ENCODE peak calls at places on chromosomes 13 and 19, in ten cellular contexts. N is BJ, X is ovary, A is thyroid gland, V is left lung, Y is tibial nerve, M is neural progenitor cell, C is heart right ventricle, D is lung, U is aorta. W is an unnamed sample.

GRCh38 chr19:58440556-58440955 is 603 bp upstream of the ZNF132 start:
- DNase-seq in D (no peak), V (no peak), C (no peak), N (no peak), Y (no peak), X (no peak), U (no peak), M (no peak), A (no peak), W (no peak)

GRCh38 chr19:33463194-33463593 is 58.4 kb downstream of the PEPD start:
- DNase-seq in Y (no peak), V (no peak), D (no peak), N (no peak), M (no peak), X (no peak), C (no peak), A (no peak), U (no peak), W (no peak)

GRCh38 chr19:50479761-50480251 is 3.2 kb upstream of the GARIN5A start:
- DNase-seq in D (no peak), X (no peak), N (no peak), A (no peak), C (no peak), V (peak; percentile 55), U (no peak), M (no peak), Y (no peak), W (no peak)

GRCh38 chr13:74066937-74067336 is 67.3 kb downstream of the KLF12 start:
- DNase-seq in A (no peak), N (no peak), Y (no peak), V (no peak), D (no peak), U (no peak), M (no peak), X (no peak), C (no peak), W (no peak)

GRCh38 chr19:2202366-2202765 is 33.8 kb downstream of the PLEKHJ1 start:
- DNase-seq in Y (no peak), C (no peak), M (no peak), X (no peak), D (no peak), N (no peak), U (no peak), A (no peak), V (no peak), W (no peak)

GRCh38 chr13:55583953-55584593 is 1556.6 kb upstream of the PRR20A start:
- DNase-seq in C (no peak), X (no peak), D (no peak), N (no peak), A (no peak), U (no peak), M (no peak), Y (no peak), V (no peak), W (no peak)

GRCh38 chr13:104281910-104282309 is 1215.7 kb upstream of the SLC10A2 start:
- DNase-seq in Y (no peak), V (no peak), N (no peak), U (no peak), X (no peak), D (no peak), A (no peak), M (no peak), C (no peak), W (no peak)

GRCh38 chr13:92390217-92390616 is 836.4 kb upstream of the GPC6 start:
- DNase-seq in V (no peak), N (no peak), A (no peak), X (no peak), D (no peak), C (no peak), M (no peak), Y (no peak), U (no peak), W (no peak)

GRCh38 chr19:16325671-16326400 is 1.2 kb downstream of the KLF2 start:
- DNase-seq in X (peak; percentile 66), U (peak; percentile 79), A (peak; percentile 40), Y (no peak), D (peak; percentile 57), N (no peak), M (peak; percentile 86), V (peak; percentile 81), C (peak; percentile 55), W (peak; percentile 46)

GRCh38 chr19:16327501-16327900 is 2.9 kb downstream of the KLF2 start:
- DNase-seq in A (no peak), V (no peak), C (no peak), M (no peak), U (no peak), N (no peak), Y (no peak), D (no peak), X (no peak), W (peak; percentile 39)

GRCh38 chr19:16326401-16327130 is 1.9 kb downstream of the KLF2 start:
- DNase-seq in N (no peak), A (no peak), C (no peak), V (peak; percentile 79), Y (no peak), U (no peak), X (peak; percentile 62), M (peak; percentile 49), D (peak; percentile 29), W (peak; percentile 55)

GRCh38 chr19:16327911-16328823 is 3.5 kb downstream of the KLF2 start:
- DNase-seq in D (peak; percentile 89), C (peak; percentile 56), A (peak; percentile 48), X (peak; percentile 89), N (no peak), U (peak; percentile 93), Y (peak; percentile 92), V (peak; percentile 84), M (no peak), W (peak; percentile 75)

DNA sequence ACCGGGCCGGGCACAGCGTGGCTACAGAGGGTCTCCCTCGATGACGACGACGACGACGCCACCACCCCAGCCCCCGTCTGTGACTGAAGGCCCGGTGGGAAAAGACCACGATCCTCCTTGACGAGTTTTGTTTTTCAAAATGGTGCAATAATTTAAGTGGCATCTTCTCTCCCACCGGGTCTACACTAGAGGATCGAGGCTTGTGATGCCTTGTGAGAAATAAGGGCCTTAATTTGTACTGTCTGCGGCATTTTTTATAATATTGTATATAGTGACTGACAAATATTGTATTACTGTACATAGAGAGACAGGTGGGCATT is 2.5 kb downstream of the KLF2 start:
- DNase-seq in C (no peak), D (no peak), U (no peak), M (no peak), V (no peak), Y (no peak), N (no peak), X (no peak), A (no peak), W (no peak)
- H3K4me3 ChIP-seq in C (peak overlapping the region; percentile 89), D (peak overlapping the region; percentile 82), U (peak overlapping the region; percentile 69), M (peak overlapping the region; percentile 41), V (peak overlapping the region; percentile 60), Y (peak overlapping the region; percentile 61), N (no peak overlapping the region), X (peak overlapping the region; percentile 70), A (no peak overlapping the region), W (peak overlapping the region; percentile 53)

GRCh38 chr13:21058361-21058760 is 3.0 kb downstream of the LATS2 start:
- DNase-seq in Y (no peak), X (no peak), M (no peak), N (no peak), A (no peak), C (no peak), V (no peak), U (no peak), D (no peak), W (no peak)
- H3K4me3 ChIP-seq in Y (no peak overlapping the region), X (no peak overlapping the region), M (no peak overlapping the region), N (no peak overlapping the region), A (no peak overlapping the region), C (no peak overlapping the region), V (no peak overlapping the region), U (no peak overlapping the region), D (no peak overlapping the region), W (no peak overlapping the region)

GRCh38 chr19:17606786-17607185 is 51.3 kb downstream of the COLGALT1 start:
- DNase-seq in Y (no peak), V (no peak), D (no peak), C (no peak), A (no peak), M (peak; percentile 39), X (no peak), N (no peak), U (no peak), W (no peak)

GRCh38 chr19:17607936-17608335 is 52.5 kb downstream of the COLGALT1 start:
- DNase-seq in V (no peak), M (no peak), Y (no peak), A (no peak), N (no peak), D (no peak), U (no peak), X (no peak), C (no peak), W (no peak)

GRCh38 chr19:17605117-17605516 is 49.7 kb downstream of the COLGALT1 start:
- DNase-seq in C (no peak), Y (no peak), N (no peak), X (no peak), D (no peak), V (no peak), A (no peak), M (no peak), U (no peak), W (no peak)

GRCh38 chr19:17604372-17605025 is 49.0 kb downstream of the COLGALT1 start:
- DNase-seq in V (no peak), N (no peak), D (no peak), A (no peak), M (no peak), Y (no peak), U (no peak), C (no peak), X (no peak), W (no peak)

DNA sequence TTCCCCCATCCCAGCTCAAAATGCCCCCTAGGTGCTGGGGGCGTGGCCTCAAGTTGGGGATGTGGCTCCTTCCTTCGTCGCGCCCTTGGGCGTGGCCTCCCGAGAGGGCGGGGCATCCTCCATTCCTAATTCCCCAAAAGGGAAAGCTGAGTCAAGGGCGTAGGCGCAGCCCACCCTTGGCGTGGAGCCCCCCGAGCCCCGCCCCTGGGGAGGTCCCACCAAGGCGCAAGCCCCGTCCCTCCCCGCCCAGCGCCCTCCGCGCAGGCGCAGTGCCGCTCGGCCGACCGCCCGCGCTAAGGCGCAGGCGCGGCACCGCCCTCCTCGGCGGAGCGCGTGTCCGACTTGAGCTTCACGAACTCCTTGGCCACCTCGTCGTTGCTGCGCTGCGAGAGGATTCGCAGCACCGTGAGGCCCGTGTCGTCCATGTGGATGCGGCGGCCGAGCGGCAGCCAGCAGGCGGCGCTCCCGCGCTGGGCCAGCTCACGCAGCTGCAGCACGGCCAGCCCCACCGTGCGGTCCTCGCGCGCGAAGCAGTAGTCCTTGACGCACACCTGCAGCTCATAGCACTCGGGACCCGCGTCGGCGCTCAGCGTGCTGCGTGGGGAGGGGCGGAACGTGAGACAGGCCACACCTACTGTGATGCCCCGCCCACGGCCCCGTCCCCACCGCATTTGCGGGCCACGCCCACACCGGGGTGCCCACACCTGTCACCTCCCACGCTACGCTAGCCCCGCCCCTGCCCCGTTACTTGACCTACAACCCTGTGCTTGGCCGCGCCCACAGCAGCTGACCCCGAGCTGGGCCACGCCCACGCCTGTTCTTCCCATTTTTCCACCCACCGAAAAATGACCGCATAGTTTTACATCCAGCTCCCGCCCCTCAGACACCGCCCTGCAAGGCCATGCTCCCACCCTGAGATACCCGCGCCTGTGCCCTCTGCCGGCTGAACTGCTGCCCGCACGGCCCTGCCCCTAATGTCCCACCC is 50.6 kb downstream of the COLGALT1 start:
- DNase-seq in A (peak; percentile 32), D (peak; percentile 76), X (peak; percentile 86), V (peak; percentile 93), U (peak; percentile 87), N (peak; percentile 29), M (peak; percentile 96), C (peak; percentile 67), Y (peak; percentile 65), W (peak; percentile 72)
- H3K4me3 ChIP-seq in A (no peak overlapping the region), D (peak overlapping the region; percentile 32), X (peak overlapping the region; percentile 1), V (peak overlapping the region; percentile 33), U (no peak overlapping the region), N (peak overlapping the region; percentile 43), M (peak overlapping the region; percentile 31), C (peak overlapping the region; percentile 42), Y (peak overlapping the region; percentile 46), W (peak overlapping the region; percentile 26)

DNA sequence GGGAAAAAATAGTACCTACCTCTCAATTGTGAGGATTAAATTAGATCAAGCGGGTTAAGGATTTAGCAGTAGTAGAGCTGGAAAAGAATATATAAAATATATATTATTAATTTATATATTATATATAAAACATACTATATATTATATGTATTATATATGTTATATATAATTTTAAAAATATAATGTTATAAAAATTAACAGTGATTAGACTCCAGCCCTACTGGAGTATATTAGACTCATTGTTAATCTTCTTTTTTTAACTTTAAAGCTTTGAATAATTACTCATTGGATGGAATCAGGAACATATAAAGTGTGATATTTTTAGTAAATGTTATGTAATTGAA is 380 bp upstream of the MRPL54 start:
- DNase-seq in D (no peak), Y (no peak), M (no peak), N (no peak), U (no peak), C (no peak), V (no peak), X (no peak), A (no peak), W (no peak)
- H3K4me3 ChIP-seq in D (no peak overlapping the region), Y (no peak overlapping the region), M (peak overlapping the region; percentile 89), N (no peak overlapping the region), U (no peak overlapping the region), C (peak overlapping the region; percentile 56), V (no peak overlapping the region), X (no peak overlapping the region), A (no peak overlapping the region), W (no peak overlapping the region)

W was measured in transverse colon.